ENCODE peak calls at places on chromosome 10, in seven cellular contexts. H is stimulated activated CD8-positive, alpha-beta memory T cell treated with anti-CD3 and anti-CD28 coated beads, Interleukin-2, amount 100 ng/mL, for 48 hours; W is activated T-cell treated with anti-CD3 and anti-CD28 coated beads for 48 hours; Q is GM20000; G is EL; L is T follicular helper cell; A is GM04504. E is an unnamed sample.

GRCh38 chr10:97102441-97102840 is 83.3 kb downstream of the SLIT1 start:
- DNase-seq in W (no peak), H (no peak), G (no peak), L (no peak), A (no peak), Q (no peak), E (no peak)

GRCh38 chr10:92965314-92965713 is 95.3 kb upstream of the CYP26C1 start:
- DNase-seq in Q (peak), H (no peak), L (no peak), G (peak), W (no peak), A (no peak), E (peak)

GRCh38 chr10:5595591-5596590 is 70.5 kb downstream of the ASB13 start:
- DNase-seq in L (no peak), H (no peak), A (peak), Q (no peak), G (peak), W (no peak), E (no peak)

GRCh38 chr10:112454910-112455779 is 8.1 kb downstream of the VTI1A start:
- DNase-seq in Q (no peak), H (no peak), G (no peak), L (no peak), W (no peak), A (no peak), E (no peak)

GRCh38 chr10:123863189-123863580 is 28.4 kb downstream of the CPXM2 start:
- DNase-seq in L (no peak), A (no peak), H (no peak), W (no peak), G (no peak), Q (no peak), E (no peak)

GRCh38 chr10:103855424-103855823 is at the start of gene SH3PXD2A:
- DNase-seq in A (no peak), L (no peak), W (peak), H (no peak), G (peak), Q (peak), E (no peak)

GRCh38 chr10:126179637-126180036 is 208.6 kb downstream of the ADAM12 start:
- DNase-seq in G (no peak), L (no peak), Q (no peak), H (no peak), W (no peak), A (no peak), E (no peak)

GRCh38 chr10:4849042-4849402 is 23.0 kb downstream of the AKR1E2 start:
- DNase-seq in Q (no peak), A (no peak), L (no peak), G (no peak), H (no peak), W (no peak), E (no peak)

GRCh38 chr10:71742301-71743098 is 22.9 kb upstream of the C10orf105 start:
- DNase-seq in Q (no peak), H (no peak), G (no peak), L (no peak), A (no peak), W (no peak), E (no peak)

GRCh38 chr10:99604862-99605261 is 15.4 kb downstream of the SLC25A28 start:
- DNase-seq in Q (no peak), L (no peak), H (no peak), G (no peak), W (no peak), A (no peak), E (no peak)

GRCh38 chr10:126126856-126127255 is 230.5 kb downstream of the FANK1 start:
- DNase-seq in G (no peak), A (no peak), Q (no peak), W (no peak), H (no peak), L (no peak), E (no peak)

GRCh38 chr10:4221315-4221714 is 436.3 kb upstream of the KLF6 start:
- DNase-seq in W (no peak), Q (no peak), G (no peak), L (no peak), H (no peak), A (no peak), E (no peak)

GRCh38 chr10:58063854-58064480 is 203.7 kb downstream of the IPMK start:
- DNase-seq in A (no peak), L (no peak), G (no peak), W (no peak), H (no peak), Q (no peak), E (no peak)

GRCh38 chr10:70918851-70919530 is 30.6 kb upstream of the PCBD1 start:
- DNase-seq in L (no peak), G (no peak), Q (no peak), W (no peak), A (no peak), H (no peak), E (no peak)

GRCh38 chr10:97850446-97850845 is 803 bp downstream of the GOLGA7B start:
- DNase-seq in H (no peak), Q (no peak), G (no peak), L (peak), W (no peak), A (no peak), E (no peak)

GRCh38 chr10:100568937-100569336 is 33.2 kb downstream of the HIF1AN start:
- DNase-seq in L (no peak), W (no peak), G (no peak), Q (no peak), H (no peak), A (no peak), E (no peak)

GRCh38 chr10:114635101-114635500 is 23.0 kb downstream of the ABLIM1 start:
- DNase-seq in A (no peak), W (no peak), L (no peak), H (no peak), G (no peak), Q (no peak), E (no peak)

GRCh38 chr10:125662616-125663015 is 20.3 kb downstream of the TEX36 start:
- DNase-seq in H (no peak), L (no peak), W (no peak), A (no peak), G (peak), Q (no peak), E (no peak)

GRCh38 chr10:131492211-131492610 is 180.7 kb upstream of the TCERG1L start:
- DNase-seq in L (no peak), Q (no peak), W (no peak), A (no peak), H (no peak), G (no peak), E (no peak)

GRCh38 chr10:105586451-105587098 is 945.5 kb downstream of the SORCS3 start:
- DNase-seq in G (peak), H (no peak), Q (no peak), W (no peak), L (no peak), A (no peak), E (no peak)

GRCh38 chr10:63491558-63492316 is 26.0 kb upstream of the JMJD1C start:
- DNase-seq in W (no peak), A (peak), L (no peak), H (no peak), G (peak), Q (no peak), E (no peak)

GRCh38 chr10:61475449-61475873 is 22.3 kb upstream of the TMEM26 start:
- DNase-seq in G (peak), L (no peak), W (no peak), A (peak), H (no peak), Q (no peak), E (no peak)

GRCh38 chr10:102718220-102718619 is 3.8 kb downstream of the SFXN2 start:
- DNase-seq in A (no peak), W (no peak), G (peak), H (no peak), L (no peak), Q (no peak), E (no peak)

GRCh38 chr10:79944428-79945395 is 4.2 kb downstream of the SFTPD start:
- DNase-seq in W (no peak), G (no peak), Q (no peak), L (no peak), A (no peak), H (no peak), E (no peak)

GRCh38 chr10:46268076-46268881 is 18.5 kb upstream of the ANTXRL start:
- DNase-seq in A (no peak), L (peak), H (peak), Q (peak), G (no peak), W (peak), E (no peak)

GRCh38 chr10:29130190-29130673 is 158.6 kb upstream of the LYZL1 start:
- DNase-seq in G (peak), A (no peak), Q (peak), W (no peak), H (no peak), L (no peak), E (no peak)

GRCh38 chr10:12500406-12501303 is 151.3 kb downstream of the CAMK1D start:
- DNase-seq in A (no peak), H (no peak), Q (no peak), G (no peak), W (no peak), L (no peak), E (no peak)

GRCh38 chr10:87593702-87594101 is 66.0 kb upstream of the PAPSS2 start:
- DNase-seq in W (no peak), H (no peak), L (no peak), Q (no peak), G (no peak), A (peak), E (no peak)

GRCh38 chr10:69345402-69345801 is 67.1 kb downstream of the HK1 start:
- DNase-seq in H (no peak), W (no peak), L (no peak), G (no peak), Q (no peak), A (no peak), E (no peak)

GRCh38 chr10:124366825-124367224 is 51.9 kb downstream of the OAT start:
- DNase-seq in A (no peak), Q (no peak), G (no peak), L (no peak), H (no peak), W (no peak), E (no peak)

GRCh38 chr10:4810093-4810492 is 15.9 kb upstream of the AKR1E2 start:
- DNase-seq in G (peak), A (no peak), Q (no peak), W (no peak), H (no peak), L (no peak), E (no peak)

GRCh38 chr10:62650411-62650810 is 154.1 kb upstream of the ADO start:
- DNase-seq in Q (no peak), H (no peak), W (no peak), A (no peak), L (no peak), G (no peak), E (no peak)

GRCh38 chr10:51301644-51302043 is 227.4 kb downstream of the PRKG1 start:
- DNase-seq in H (no peak), W (no peak), L (no peak), Q (no peak), A (no peak), G (peak), E (no peak)

GRCh38 chr10:113959383-113959760 is 84.3 kb upstream of the ADRB1 start:
- DNase-seq in A (no peak), Q (peak), G (no peak), W (no peak), L (no peak), H (no peak), E (peak)

GRCh38 chr10:63464402-63465292 is 1.1 kb downstream of the JMJD1C start:
- DNase-seq in H (no peak), Q (peak), A (no peak), L (no peak), G (no peak), W (no peak), E (no peak)

GRCh38 chr10:86363184-86363832 is 3.3 kb downstream of the GRID1 start:
- DNase-seq in W (no peak), H (no peak), Q (peak), L (no peak), G (no peak), A (no peak), E (no peak)